ENCODE peak calls at places on chromosomes 11 and 22, in seven cellular contexts. T is fibroblast of lung, I is GM12878, A is mammary epithelial cell, F is K562, N is A673, U is H1. Y is an unnamed sample.

GRCh38 chr11:109864834-109865557 is 228.2 kb upstream of the ZC3H12C start:
- DNase-seq in N (peak; percentile 81), A (peak; percentile 39), T (peak; percentile 67), F (no peak), I (no peak), U (no peak), Y (peak; percentile 39)

GRCh38 chr11:57134284-57134683 is 47.5 kb upstream of the LRRC55 start:
- DNase-seq in F (no peak), I (no peak), U (no peak), N (no peak), T (no peak), A (no peak), Y (no peak)

GRCh38 chr22:39808087-39808486 is 85.5 kb downstream of the ENTHD1 start:
- DNase-seq in N (peak; percentile 66), F (peak; percentile 22), A (no peak), I (no peak), T (peak; percentile 11), U (peak; percentile 73), Y (no peak)

GRCh38 chr11:31987118-31988005 is 103.5 kb upstream of the RCN1 start:
- DNase-seq in F (no peak), I (no peak), U (peak; percentile 80), N (peak; percentile 60), T (no peak), A (no peak), Y (peak; percentile 19)

GRCh38 chr11:8567597-8568198 is 26.3 kb downstream of the STK33 start:
- DNase-seq in U (no peak), I (no peak), F (no peak), N (no peak), A (peak; percentile 65), T (peak; percentile 19), Y (no peak)

GRCh38 chr11:132028380-132029240 is 658.2 kb downstream of the NTM start:
- DNase-seq in N (peak; percentile 90), T (peak; percentile 77), A (no peak), F (no peak), U (no peak), I (no peak), Y (peak; percentile 58)

GRCh38 chr11:25733777-25734176 is 598.2 kb upstream of the ANO3 start:
- DNase-seq in I (no peak), A (no peak), T (peak; percentile 66), N (peak; percentile 0), F (no peak), U (no peak), Y (no peak)

GRCh38 chr11:61972796-61973602 is 5.6 kb upstream of the FTH1 start:
- DNase-seq in N (no peak), F (peak; percentile 4), I (no peak), T (peak; percentile 93), A (peak; percentile 99), U (no peak), Y (peak; percentile 67)

GRCh38 chr22:49370841-49371301 is 456.8 kb downstream of the BRD1 start:
- DNase-seq in A (no peak), F (no peak), I (no peak), T (no peak), U (peak; percentile 29), N (no peak), Y (no peak)

GRCh38 chr11:113022267-113022666 is 61.0 kb downstream of the NCAM1 start:
- DNase-seq in A (no peak), I (no peak), N (no peak), F (no peak), U (no peak), T (peak; percentile 10), Y (no peak)

GRCh38 chr11:111935331-111936044 is 1.7 kb upstream of the DIXDC1 start:
- DNase-seq in U (no peak), A (no peak), T (peak; percentile 60), F (no peak), I (no peak), N (no peak), Y (peak; percentile 66)

GRCh38 chr22:24803064-24803542 is 2.9 kb upstream of the SGSM1 start:
- DNase-seq in I (no peak), T (peak; percentile 29), A (no peak), U (peak; percentile 97), F (peak; percentile 55), N (peak; percentile 51), Y (peak; percentile 72)

GRCh38 chr11:62664405-62665074 is 470 bp downstream of the C11orf98 start:
- DNase-seq in T (no peak), N (peak; percentile 83), I (no peak), U (no peak), A (peak; percentile 73), F (peak; percentile 53), Y (peak; percentile 78)

GRCh38 chr11:60934091-60934789 is 10.0 kb downstream of the TMEM132A start:
- DNase-seq in F (no peak), N (no peak), I (no peak), A (no peak), T (no peak), U (no peak), Y (no peak)

GRCh38 chr11:120184946-120185677 is 25.7 kb upstream of the OAF start:
- DNase-seq in T (peak; percentile 50), U (peak; percentile 41), A (no peak), N (no peak), F (no peak), I (no peak), Y (peak; percentile 85)

GRCh38 chr11:13620063-13620462 is 48.4 kb upstream of the FAR1 start:
- DNase-seq in T (no peak), U (no peak), I (no peak), A (no peak), N (no peak), F (no peak), Y (no peak)

GRCh38 chr11:96607890-96608558 is 218.2 kb downstream of the JRKL start:
- DNase-seq in I (no peak), F (no peak), N (peak; percentile 24), T (no peak), A (no peak), U (no peak), Y (no peak)

GRCh38 chr11:19524171-19524671 is 188.4 kb upstream of the NAV2 start:
- DNase-seq in T (peak; percentile 28), U (no peak), I (no peak), F (no peak), N (no peak), A (no peak), Y (peak; percentile 48)

GRCh38 chr11:34135439-34135838 is 30.0 kb downstream of the NAT10 start:
- DNase-seq in I (no peak), T (no peak), U (no peak), N (no peak), F (no peak), A (no peak), Y (no peak)

GRCh38 chr22:20953668-20954500 is 13.2 kb upstream of the AIFM3 start:
- DNase-seq in N (no peak), A (peak; percentile 96), I (no peak), U (no peak), T (peak; percentile 57), F (no peak), Y (peak; percentile 67)

GRCh38 chr11:75836422-75836821 is 21.4 kb downstream of the UVRAG start:
- DNase-seq in N (no peak), I (no peak), F (no peak), A (no peak), T (no peak), U (no peak), Y (no peak)

GRCh38 chr11:71486320-71486719 is 33.3 kb downstream of the NADSYN1 start:
- DNase-seq in N (no peak), I (no peak), F (no peak), A (no peak), U (no peak), T (no peak), Y (no peak)

DNA sequence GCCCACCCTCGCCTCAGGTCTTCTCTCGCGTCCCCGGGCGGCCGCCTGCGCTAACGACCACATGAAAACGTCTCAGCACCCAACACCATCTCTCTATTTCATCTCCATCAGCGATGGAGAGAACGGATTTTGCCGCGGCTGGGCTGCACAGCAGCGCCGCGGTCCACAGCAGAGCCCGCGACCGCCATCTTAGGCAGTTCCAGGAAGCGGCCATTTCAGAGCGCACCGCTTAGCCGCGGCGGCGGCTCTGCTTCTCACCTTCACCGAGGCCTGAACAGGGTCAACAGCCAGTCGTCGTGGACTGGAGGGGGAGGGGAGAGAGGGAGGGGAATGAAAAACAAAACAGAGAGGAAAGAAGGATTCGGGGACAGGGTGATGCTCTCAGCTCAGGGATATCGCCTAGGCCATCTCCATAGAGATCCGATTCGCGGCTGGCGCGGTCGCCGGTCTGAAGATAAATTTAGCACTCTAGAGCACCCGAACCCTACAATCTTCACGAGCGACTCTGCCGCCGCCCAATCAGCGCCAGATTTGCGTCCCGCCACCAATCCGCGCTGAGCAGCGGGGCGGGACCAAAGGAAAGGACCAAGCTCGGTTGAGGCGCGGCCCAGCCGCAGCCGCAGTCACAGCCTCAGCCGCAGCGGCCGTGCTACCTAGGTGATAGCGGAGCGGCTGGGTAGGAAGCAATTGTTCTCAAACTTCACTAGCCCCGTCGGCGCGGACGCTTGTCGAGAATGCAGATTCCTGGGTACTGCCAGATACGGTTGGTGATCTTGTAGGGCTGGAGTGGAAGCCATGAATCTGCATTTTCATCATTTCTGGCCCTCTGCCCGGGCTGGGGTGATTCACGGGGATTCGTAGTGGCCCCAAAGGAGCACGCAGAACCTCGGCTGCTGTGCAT is at the start of gene ZBED5:
- DNase-seq in U (peak; percentile 92), A (peak; percentile 99), F (peak; percentile 95), N (peak; percentile 98), T (peak; percentile 98), I (peak; percentile 90), Y (peak; percentile 97)
- TF ChIP-seq CTCF in U (no peak), A (peak; percentile 33), F (no peak), N (no peak), T (peak; percentile 11), I (no peak), Y (no peak)

GRCh38 chr11:1199689-1200610 is 22.9 kb upstream of the MUC5B start:
- DNase-seq in I (no peak), A (peak; percentile 10), U (no peak), T (no peak), N (no peak), F (peak; percentile 2), Y (no peak)
- TF ChIP-seq EZH2 in I (no peak), A (peak; percentile 24), U (no peak), T (no peak), N (peak; percentile 23), F (no peak), Y (no peak)

GRCh38 chr11:252666-253065 is 15.9 kb downstream of the PSMD13 start:
- DNase-seq in T (no peak), I (no peak), N (no peak), U (no peak), F (no peak), A (no peak), Y (no peak)

GRCh38 chr11:251550-251949 is 14.8 kb downstream of the PSMD13 start:
- DNase-seq in U (no peak), A (no peak), N (no peak), F (no peak), I (no peak), T (no peak), Y (no peak)

GRCh38 chr11:249062-249461 is 12.3 kb downstream of the PSMD13 start:
- DNase-seq in A (no peak), T (no peak), U (peak; percentile 11), F (no peak), I (no peak), N (no peak), Y (no peak)

GRCh38 chr11:250274-250673 is 13.5 kb downstream of the PSMD13 start:
- DNase-seq in U (peak; percentile 32), N (no peak), I (no peak), T (no peak), A (no peak), F (no peak), Y (no peak)

GRCh38 chr11:250740-251299 is 14.0 kb downstream of the PSMD13 start:
- DNase-seq in F (peak; percentile 48), A (peak; percentile 11), T (peak; percentile 59), N (peak; percentile 62), U (peak; percentile 94), I (no peak), Y (peak; percentile 67)
- TF ChIP-seq CTCF in F (peak; percentile 83), A (peak; percentile 62), T (peak; percentile 64), N (peak; percentile 75), U (peak; percentile 85), I (peak; percentile 64), Y (peak; percentile 61)

GRCh38 chr22:19149047-19149883 is 827 bp downstream of the GSC2 start:
- DNase-seq in T (no peak), N (no peak), I (no peak), A (peak; percentile 42), F (no peak), U (peak; percentile 84), Y (no peak)
- TF ChIP-seq EZH2 in T (peak; percentile 83), N (peak; percentile 99), I (no peak), A (no peak), F (no peak), U (peak; percentile 98), Y (peak; percentile 91)